ENCODE peak calls at places on chromosomes 7 and 10, in five cellular contexts. F is endothelial cell of umbilical vein, C is prostate gland, K is fibroblast of pulmonary artery, B is left ventricle myocardium inferior. I is an unnamed sample.

GRCh38 chr10:14080795-14081194 is 249.9 kb downstream of the FRMD4A start:
- DNase-seq in F (no peak), C (no peak), K (no peak), B (no peak), I (no peak)

GRCh38 chr10:95506056-95506737 is 55.0 kb downstream of the SORBS1 start:
- DNase-seq in F (peak; percentile 56), C (no peak), K (no peak), B (no peak), I (no peak)

GRCh38 chr10:51804861-51805260 is 105.5 kb upstream of the CSTF2T start:
- DNase-seq in F (peak; percentile 6), C (no peak), K (peak; percentile 22), B (no peak), I (no peak)

GRCh38 chr7:29408841-29409243 is 154.8 kb upstream of the PRR15 start:
- DNase-seq in F (peak; percentile 73), C (peak; percentile 74), K (peak; percentile 82), B (no peak), I (peak; percentile 51)

GRCh38 chr7:5598769-5599371 is 175.2 kb upstream of the TNRC18 start:
- DNase-seq in F (no peak), C (no peak), K (no peak), B (no peak), I (no peak)

GRCh38 chr7:24979470-24979862 is 512 bp downstream of the OSBPL3 start:
- DNase-seq in F (peak; percentile 71), C (peak; percentile 44), K (peak; percentile 63), B (peak; percentile 61), I (peak; percentile 78)

GRCh38 chr7:139798221-139798620 is 20.4 kb upstream of the HIPK2 start:
- DNase-seq in F (no peak), C (no peak), K (no peak), B (no peak), I (peak; percentile 52)

GRCh38 chr7:12670071-12670729 is 17.2 kb upstream of the ARL4A start:
- DNase-seq in F (no peak), C (peak; percentile 54), K (peak; percentile 55), B (no peak), I (peak; percentile 58)

GRCh38 chr7:41579961-41580935 is 122.6 kb downstream of the INHBA start:
- DNase-seq in F (peak; percentile 95), C (no peak), K (peak; percentile 84), B (no peak), I (no peak)

GRCh38 chr10:48245977-48246376 is 28.5 kb downstream of the FRMPD2 start:
- DNase-seq in F (no peak), C (no peak), K (no peak), B (no peak), I (no peak)

GRCh38 chr10:86461963-86462804 is 59.4 kb downstream of the WAPL start:
- DNase-seq in F (no peak), C (no peak), K (no peak), B (no peak), I (no peak)

GRCh38 chr10:27319752-27320561 is 79.4 kb upstream of the ACBD5 start:
- DNase-seq in F (peak; percentile 53), C (peak; percentile 58), K (peak; percentile 77), B (peak; percentile 49), I (peak; percentile 68)

GRCh38 chr10:90276894-90277447 is 575.6 kb downstream of the KIF20B start:
- DNase-seq in F (no peak), C (no peak), K (peak; percentile 71), B (no peak), I (no peak)

GRCh38 chr7:42152353-42153205 is 84.4 kb downstream of the GLI3 start:
- DNase-seq in F (no peak), C (peak; percentile 22), K (no peak), B (no peak), I (no peak)

GRCh38 chr10:113171662-113172061 is 221.6 kb downstream of the TCF7L2 start:
- DNase-seq in F (no peak), C (no peak), K (no peak), B (no peak), I (no peak)

GRCh38 chr10:126270116-126270515 is 118.2 kb downstream of the ADAM12 start:
- DNase-seq in F (no peak), C (no peak), K (peak; percentile 61), B (no peak), I (no peak)

GRCh38 chr7:151435103-151435916 is 4.6 kb downstream of the CRYGN start:
- DNase-seq in F (no peak), C (no peak), K (no peak), B (no peak), I (no peak)

GRCh38 chr10:60048146-60048545 is 141.8 kb upstream of the CCDC6 start:
- DNase-seq in F (peak; percentile 18), C (no peak), K (peak; percentile 52), B (no peak), I (peak; percentile 36)
- TF ChIP-seq CTCF in F (no peak), C (no peak), K (peak; percentile 30), B (peak; percentile 25), I (peak; percentile 17)

GRCh38 chr10:132707776-132708171 is 78.2 kb downstream of the NKX6-2 start:
- DNase-seq in F (no peak), C (no peak), K (no peak), B (peak; percentile 5), I (no peak)
- TF ChIP-seq CTCF in F (no peak), C (no peak), K (no peak), B (no peak), I (no peak)

GRCh38 chr10:44958196-44958896 is 1.3 kb upstream of the RASSF4 start:
- DNase-seq in F (peak; percentile 47), C (no peak), K (peak; percentile 49), B (no peak), I (no peak)

GRCh38 chr10:44960098-44960480 is 487 bp downstream of the RASSF4 start:
- DNase-seq in F (no peak), C (no peak), K (no peak), B (no peak), I (no peak)

GRCh38 chr10:44960482-44961230 is 1.1 kb downstream of the RASSF4 start:
- DNase-seq in F (no peak), C (no peak), K (no peak), B (no peak), I (no peak)

GRCh38 chr10:44958897-44959242 is 732 bp upstream of the RASSF4 start:
- DNase-seq in F (no peak), C (no peak), K (no peak), B (no peak), I (no peak)

DNA sequence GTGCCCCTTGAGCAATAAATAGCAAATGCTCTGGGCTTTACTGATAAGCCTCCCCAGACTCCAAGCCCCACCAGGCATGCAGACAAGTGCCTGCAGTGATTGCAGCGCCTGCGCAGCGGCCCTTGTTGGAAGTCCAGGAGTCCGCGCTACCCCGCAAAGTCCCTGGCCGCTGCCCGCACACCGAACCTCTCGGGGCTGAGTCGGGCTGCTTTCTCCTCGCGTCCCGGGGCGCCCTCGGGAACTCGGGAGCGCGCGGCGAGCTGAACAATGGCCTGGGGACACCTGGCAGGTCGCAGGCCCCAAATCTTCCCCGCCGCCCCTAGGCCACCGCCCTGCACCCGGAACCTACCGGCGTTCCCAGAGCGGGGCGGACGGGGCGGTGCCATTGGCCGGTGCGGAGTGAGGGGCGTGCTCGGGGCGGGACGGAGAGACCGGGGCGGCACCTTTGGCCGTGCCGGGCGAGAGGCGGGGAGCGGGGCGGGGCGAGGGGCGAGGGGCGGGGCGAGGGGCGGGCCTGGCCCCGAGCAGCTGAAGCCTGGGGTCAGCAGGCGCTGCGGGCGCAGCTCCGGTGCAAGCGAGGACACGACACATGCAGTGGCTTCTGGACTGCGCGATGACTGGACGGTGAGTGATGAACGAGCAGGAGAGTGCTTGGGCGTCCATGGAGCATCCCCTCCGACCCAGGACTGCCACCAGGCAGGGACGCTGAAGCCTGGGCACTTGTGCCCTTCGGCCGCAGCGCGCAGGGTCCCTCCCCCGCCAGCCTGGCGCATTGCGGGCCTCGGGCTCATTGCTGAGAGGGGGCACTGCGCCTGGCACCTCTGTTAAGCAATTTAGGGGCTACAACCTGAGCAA is at the start of gene RASSF4:
- DNase-seq in F (peak; percentile 90), C (peak; percentile 89), K (peak; percentile 77), B (peak; percentile 95), I (peak; percentile 95)
- TF ChIP-seq CTCF in F (no peak), C (no peak), K (no peak), B (no peak), I (no peak)

DNA sequence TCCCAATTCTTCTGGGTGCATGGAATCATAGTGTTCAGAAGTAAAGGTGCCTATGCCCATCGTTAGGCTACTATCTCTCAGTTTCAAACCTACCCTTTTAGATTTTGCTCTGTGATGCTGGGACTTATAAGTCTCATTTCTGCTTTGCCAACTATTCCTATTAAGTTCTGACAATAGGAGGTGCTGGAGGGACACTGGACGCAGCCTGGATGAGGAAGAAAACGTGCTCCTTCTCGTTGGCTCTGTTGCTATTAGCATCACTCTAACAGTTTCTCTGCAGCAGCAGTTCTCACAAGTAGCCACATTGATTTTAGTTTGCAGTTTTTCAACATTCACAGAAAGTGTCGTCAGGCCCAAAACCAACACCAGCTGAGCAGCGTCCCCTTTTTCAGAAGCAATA is 72.4 kb downstream of the ABCC2 start:
- DNase-seq in F (peak; percentile 91), C (no peak), K (peak; percentile 91), B (no peak), I (no peak)
- TF ChIP-seq CTCF in F (peak; percentile 53), C (no peak), K (peak; percentile 81), B (peak; percentile 62), I (no peak)

GRCh38 chr7:115631782-115632181 is 398.8 kb downstream of the TFEC start:
- DNase-seq in F (no peak), C (no peak), K (peak; percentile 47), B (no peak), I (no peak)
- TF ChIP-seq CTCF in F (no peak), C (no peak), K (no peak), B (no peak), I (no peak)

DNA sequence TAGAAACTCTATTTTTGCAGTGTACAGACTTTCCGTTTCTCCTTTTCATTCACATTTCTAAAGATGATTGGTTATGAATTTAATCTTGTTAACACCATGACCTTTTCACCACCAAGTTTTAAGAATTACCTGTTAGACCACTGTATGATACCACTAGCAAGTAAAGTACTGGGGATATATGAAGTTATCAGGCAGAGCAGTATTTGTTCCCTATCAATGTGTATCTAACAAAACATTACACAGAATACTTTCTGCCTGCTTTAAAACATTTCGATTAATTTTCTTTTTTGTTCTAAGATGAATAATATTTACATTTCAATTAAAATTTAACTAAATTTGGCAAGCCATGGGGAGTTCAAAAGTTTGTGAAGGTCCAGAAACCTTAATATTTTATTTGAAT is 49.9 kb upstream of the AHR start:
- DNase-seq in F (no peak), C (no peak), K (no peak), B (no peak), I (no peak)
- TF ChIP-seq CTCF in F (no peak), C (no peak), K (no peak), B (no peak), I (no peak)

DNA sequence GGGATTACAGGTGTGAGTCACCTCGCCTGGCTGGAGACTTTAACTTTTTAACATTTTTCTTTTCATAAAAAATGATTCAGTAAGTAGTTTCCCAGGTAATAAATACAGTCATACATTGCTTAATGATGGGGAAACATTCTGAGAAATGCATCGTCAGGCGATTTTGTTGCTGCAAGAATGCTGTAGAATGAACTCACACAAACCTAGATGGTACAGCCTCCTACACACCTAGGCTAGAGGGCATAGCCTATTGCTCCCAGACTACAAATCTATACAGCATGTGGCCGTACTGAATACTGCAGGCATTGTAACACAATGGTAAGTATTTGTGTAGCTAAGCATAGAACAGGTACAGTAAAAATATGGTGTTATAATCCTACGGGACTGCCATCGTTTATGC is 108.5 kb upstream of the SFMBT2 start:
- DNase-seq in F (no peak), C (no peak), K (no peak), B (no peak), I (no peak)
- TF ChIP-seq CTCF in F (no peak), C (no peak), K (no peak), B (no peak), I (no peak)

I was measured in stomach.